ENCODE peak calls at places on chromosomes 13 and 19, in four cellular contexts. Y, T, Z and C are unnamed samples.

GRCh38 chr13:92387245-92387644 is 839.4 kb upstream of the GPC6 start:
- DNase-seq in Z (no peak), T (no peak), Y (no peak), C (no peak)

GRCh38 chr13:45474584-45475454 is 10.1 kb downstream of the COG3 start:
- DNase-seq in Y (no peak), T (no peak), Z (no peak), C (no peak)

GRCh38 chr13:30810261-30810701 is 74.9 kb downstream of the ALOX5AP start:
- DNase-seq in T (no peak), Y (no peak), Z (no peak), C (no peak)

GRCh38 chr13:33080962-33081655 is 64.9 kb downstream of the KL start:
- DNase-seq in T (no peak), Y (no peak), Z (no peak), C (no peak)

GRCh38 chr13:46553521-46553885 is 533 bp downstream of the LRCH1 start:
- DNase-seq in T (no peak), Y (no peak), Z (no peak), C (peak)

GRCh38 chr13:100825551-100825950 is 151.0 kb upstream of the TMTC4 start:
- DNase-seq in Z (no peak), T (no peak), Y (no peak), C (no peak)

GRCh38 chr19:55500368-55500952 is 12.2 kb downstream of the SSC5D start:
- DNase-seq in T (peak), Z (no peak), Y (no peak), C (no peak)

GRCh38 chr19:52343548-52343947 is 7.5 kb downstream of the ZNF610 start:
- DNase-seq in Z (no peak), T (no peak), Y (no peak), C (peak)

GRCh38 chr13:34570954-34571353 is 371.1 kb upstream of the NBEA start:
- DNase-seq in Y (no peak), Z (no peak), T (no peak), C (no peak)

GRCh38 chr13:113471844-113472243 is 18.6 kb upstream of the ADPRHL1 start:
- DNase-seq in Z (no peak), Y (no peak), T (no peak), C (no peak)

GRCh38 chr19:533485-534058 is 2.0 kb downstream of the CDC34 start:
- DNase-seq in Y (no peak), T (peak), Z (no peak), C (no peak)

GRCh38 chr13:87172166-87172825 is 498.9 kb upstream of the SLITRK5 start:
- DNase-seq in T (no peak), Y (no peak), Z (no peak), C (no peak)

GRCh38 chr13:108551674-108552073 is 77.7 kb upstream of the MYO16 start:
- DNase-seq in Z (no peak), T (no peak), Y (no peak), C (no peak)

GRCh38 chr13:33303885-33304284 is 18.3 kb upstream of the STARD13 start:
- DNase-seq in Y (no peak), T (no peak), Z (no peak), C (no peak)

GRCh38 chr19:11397089-11397610 is 13.0 kb upstream of the EPOR start:
- DNase-seq in T (peak), Z (no peak), Y (no peak), C (no peak)

GRCh38 chr19:27746691-27747380 is 1466.1 kb downstream of the UQCRFS1 start:
- DNase-seq in Z (no peak), Y (peak), T (peak), C (peak)

GRCh38 chr13:30757026-30757425 is 21.7 kb downstream of the ALOX5AP start:
- DNase-seq in T (no peak), Z (no peak), Y (no peak), C (no peak)

GRCh38 chr19:33302974-33303790 is 848 bp upstream of the CEBPA start:
- DNase-seq in T (peak), Y (peak), Z (no peak), C (peak)

GRCh38 chr13:104657196-104657595 is 1591.0 kb upstream of the SLC10A2 start:
- DNase-seq in T (no peak), Z (no peak), Y (no peak), C (no peak)

GRCh38 chr13:33078268-33078667 is 62.0 kb downstream of the KL start:
- DNase-seq in Z (no peak), T (no peak), Y (no peak), C (no peak)

GRCh38 chr19:34217952-34218817 is 36.2 kb upstream of the GARRE1 start:
- DNase-seq in Y (no peak), T (no peak), Z (no peak), C (no peak)

GRCh38 chr19:4083677-4084546 is 17.2 kb upstream of the ZBTB7A start:
- DNase-seq in Y (no peak), T (peak), Z (no peak), C (no peak)

GRCh38 chr19:51410950-51411748 is 6.3 kb downstream of the SIGLEC10 start:
- DNase-seq in Z (no peak), Y (no peak), T (no peak), C (no peak)

GRCh38 chr13:89169951-89170350 is 1498.8 kb downstream of the SLITRK5 start:
- DNase-seq in Z (no peak), T (no peak), Y (no peak), C (no peak)

GRCh38 chr13:33125821-33126570 is 109.8 kb downstream of the KL start:
- DNase-seq in Y (peak), Z (peak), T (no peak), C (peak)

GRCh38 chr19:54905908-54906511 is at the start of gene NCR1:
- DNase-seq in T (no peak), Z (no peak), Y (no peak), C (no peak)

GRCh38 chr19:45021971-45022370 is 16.9 kb upstream of the CLASRP start:
- DNase-seq in Z (no peak), Y (no peak), T (peak), C (no peak)
- TF ChIP-seq POLR2A in Z (no peak), Y (no peak), T (no peak), C (no peak)

GRCh38 chr19:48895226-48895625 is 3.3 kb downstream of the TULP2 start:
- DNase-seq in Z (no peak), Y (no peak), T (peak), C (no peak)

GRCh38 chr19:48900477-48901452 is 653 bp downstream of the NUCB1 start:
- DNase-seq in Z (no peak), T (peak), Y (no peak), C (peak)

GRCh38 chr19:48896191-48896720 is 2.3 kb downstream of the TULP2 start:
- DNase-seq in T (peak), Y (no peak), Z (peak), C (peak)

GRCh38 chr19:48897181-48897580 is 1.4 kb downstream of the TULP2 start:
- DNase-seq in Z (no peak), T (no peak), Y (no peak), C (no peak)

DNA sequence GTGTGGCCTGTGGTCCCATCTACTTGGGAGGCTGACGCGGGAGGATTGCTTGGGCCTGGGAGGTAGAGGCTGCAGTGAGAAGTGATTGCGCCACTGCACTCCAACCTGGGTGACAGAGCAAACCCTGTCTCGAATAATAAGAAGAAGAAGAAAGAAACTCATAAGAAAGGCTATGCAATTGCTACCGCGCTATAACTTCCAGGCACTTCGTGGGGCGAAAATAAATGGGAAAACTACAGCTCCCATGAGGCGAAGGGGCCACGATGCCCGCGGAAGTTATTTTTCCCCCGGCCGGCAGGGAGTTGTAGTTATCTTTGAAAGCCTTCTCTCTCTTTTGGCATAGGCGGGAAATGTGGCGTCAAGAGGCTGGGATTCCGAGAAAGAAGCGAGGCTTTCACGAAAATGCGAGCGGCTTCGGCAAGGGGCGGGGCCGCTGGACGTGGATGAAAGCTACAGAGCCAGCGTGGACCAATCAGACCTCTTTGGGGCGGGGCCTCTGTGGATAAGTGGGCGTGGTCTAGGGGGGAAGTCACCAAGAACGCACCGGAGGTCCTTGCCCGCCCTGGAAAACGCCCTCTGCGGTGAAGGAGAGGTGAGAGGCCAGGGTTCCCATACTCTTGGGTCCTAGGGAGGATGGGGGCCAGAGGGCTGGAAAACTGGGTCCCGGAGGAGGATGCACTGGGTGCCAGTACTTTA is at the start of gene NUCB1:
- DNase-seq in Y (peak), Z (peak), T (peak), C (peak)
- TF ChIP-seq POLR2A in Y (peak), Z (peak), T (peak), C (peak)

GRCh38 chr19:45218426-45218825 is 26.8 kb downstream of the EXOC3L2 start:
- DNase-seq in Z (no peak), T (no peak), Y (no peak), C (no peak)
- TF ChIP-seq POLR2A in Z (no peak), T (no peak), Y (no peak), C (no peak)

GRCh38 chr19:18682807-18683108 is 722 bp upstream of the CRTC1 start:
- DNase-seq in T (no peak), Z (no peak), Y (no peak), C (no peak)

GRCh38 chr19:18684642-18684993 is 1.1 kb downstream of the CRTC1 start:
- DNase-seq in Z (no peak), T (no peak), Y (no peak), C (no peak)

GRCh38 chr19:18683955-18684641 is 618 bp downstream of the CRTC1 start:
- DNase-seq in Z (no peak), Y (no peak), T (no peak), C (no peak)

GRCh38 chr19:18685597-18686164 is 2.2 kb downstream of the CRTC1 start:
- DNase-seq in Z (no peak), Y (no peak), T (no peak), C (no peak)

GRCh38 chr19:18683109-18683954 is at the start of gene CRTC1:
- DNase-seq in T (peak), Z (peak), Y (peak), C (peak)
- TF ChIP-seq POLR2A in T (peak), Z (peak), Y (peak), C (no peak)

GRCh38 chr13:43879323-43880181 is at the start of the genes CCDC122 and LACC1:
- DNase-seq in Y (peak), T (peak), Z (peak), C (peak)
- TF ChIP-seq POLR2A in Y (peak), T (peak), Z (peak), C (no peak)

GRCh38 chr19:58401825-58402433 is 6.5 kb downstream of the RNF225 start:
- DNase-seq in T (peak), Z (no peak), Y (no peak), C (no peak)

GRCh38 chr19:58399903-58400637 is 4.6 kb downstream of the RNF225 start:
- DNase-seq in Y (no peak), T (peak), Z (no peak), C (no peak)

GRCh38 chr19:58398545-58398944 is 3.1 kb downstream of the RNF225 start:
- DNase-seq in Y (no peak), Z (no peak), T (no peak), C (no peak)

GRCh38 chr19:58400638-58400915 is 5.1 kb downstream of the RNF225 start:
- DNase-seq in Z (no peak), T (no peak), Y (no peak), C (no peak)

GRCh38 chr19:58400916-58401824 is 5.7 kb downstream of the RNF225 start:
- DNase-seq in Y (peak), T (peak), Z (peak), C (peak)
- TF ChIP-seq POLR2A in Y (peak), T (peak), Z (peak), C (peak)

GRCh38 chr19:39518975-39519374 is 4.0 kb downstream of the SELENOV start:
- DNase-seq in Y (no peak), T (no peak), Z (no peak), C (no peak)

GRCh38 chr19:39520541-39521204 is 5.7 kb downstream of the SELENOV start:
- DNase-seq in Y (no peak), T (no peak), Z (no peak), C (no peak)

DNA sequence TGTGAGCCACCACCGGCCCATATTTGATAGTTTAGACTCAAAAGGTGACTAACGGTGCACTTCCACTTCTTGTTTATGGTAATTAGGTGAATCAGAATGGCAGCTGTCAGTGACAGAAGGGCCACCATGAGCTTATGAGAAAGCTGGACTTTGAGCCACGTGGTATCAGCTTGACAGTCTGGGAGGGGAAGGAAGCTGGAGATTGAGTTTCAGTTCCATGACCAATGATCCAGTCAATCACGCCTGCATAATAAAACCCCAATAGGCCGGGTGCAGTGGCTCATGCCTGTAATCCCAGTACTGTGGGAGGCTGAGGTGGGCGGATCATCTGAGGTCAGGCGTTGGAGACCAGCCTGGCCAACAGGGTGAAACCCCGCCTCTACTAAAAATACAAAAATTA is 8.2 kb downstream of the EID2B start:
- DNase-seq in T (no peak), Z (no peak), Y (no peak), C (no peak)
- TF ChIP-seq POLR2A in T (no peak), Z (no peak), Y (no peak), C (no peak)

DNA sequence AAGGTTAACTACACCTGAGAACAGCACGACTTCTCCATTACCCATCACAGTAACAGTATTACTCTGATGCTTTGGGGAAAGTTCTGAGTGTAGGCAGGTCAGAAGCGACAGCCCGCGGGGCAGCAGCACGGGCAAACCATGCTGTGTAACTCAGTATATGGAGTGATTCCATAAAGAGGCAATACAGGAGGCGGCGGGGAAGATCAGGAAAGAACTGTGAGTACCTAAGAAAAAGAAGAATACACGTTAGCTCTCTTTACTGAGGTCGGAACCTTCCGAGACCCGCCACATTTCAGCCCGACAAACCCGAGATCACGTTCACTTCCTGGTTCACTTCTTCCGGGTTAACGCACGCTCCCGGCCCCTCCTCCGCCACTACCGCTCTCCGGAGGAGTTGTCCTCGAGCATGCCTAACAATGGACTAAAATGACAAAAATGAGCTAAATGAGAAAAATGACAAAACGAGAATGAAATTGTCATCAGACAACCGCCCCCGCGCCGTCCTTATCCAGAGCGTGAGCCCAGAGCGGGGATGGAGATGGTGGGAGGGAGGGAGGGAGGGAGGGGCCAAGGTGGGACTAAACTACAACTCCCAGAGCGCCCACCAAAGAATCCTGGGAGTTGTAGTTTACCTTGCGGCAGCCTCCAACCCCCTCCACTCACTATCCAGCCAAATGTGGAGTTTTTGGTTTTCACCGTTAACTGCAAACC is at the start of gene MTRF1:
- DNase-seq in Z (peak), T (peak), Y (peak), C (peak)
- TF ChIP-seq POLR2A in Z (peak), T (peak), Y (peak), C (peak)

GRCh38 chr19:42115219-42115618 is 17.0 kb downstream of the POU2F2 start:
- DNase-seq in Z (no peak), Y (no peak), T (no peak), C (no peak)
- TF ChIP-seq POLR2A in Z (no peak), Y (no peak), T (no peak), C (no peak)

GRCh38 chr19:45146251-45146650 is 14.5 kb downstream of the NKPD1 start:
- DNase-seq in Y (no peak), T (no peak), Z (no peak), C (no peak)

GRCh38 chr19:45142728-45143115 is 18.1 kb downstream of the NKPD1 start:
- DNase-seq in Z (no peak), Y (no peak), T (no peak), C (no peak)

GRCh38 chr19:45145270-45146189 is 15.3 kb downstream of the NKPD1 start:
- DNase-seq in T (peak), Y (no peak), Z (no peak), C (no peak)

GRCh38 chr19:45146716-45147337 is 14.0 kb downstream of the NKPD1 start:
- DNase-seq in T (peak), Z (no peak), Y (no peak), C (no peak)

GRCh38 chr19:45144431-45145269 is 16.1 kb downstream of the NKPD1 start:
- DNase-seq in Z (no peak), T (peak), Y (no peak), C (no peak)
- TF ChIP-seq POLR2A in Z (no peak), T (no peak), Y (no peak), C (no peak)